ENCODE peak calls at places on chromosomes 1 and 21, in four cellular contexts. One of them, this sample, is unnamed.

GRCh38 chr1:8562222-8562621 is 244.3 kb downstream of the SLC45A1 start:
- DNase-seq in adrenal gland: no peak
- DNase-seq in RWPE2: no peak
- DNase-seq in astrocyte of the spinal cord: no peak
- DNase-seq in this sample: no peak

GRCh38 chr1:230544758-230545157 is 97.5 kb upstream of the COG2 start:
- DNase-seq in adrenal gland: no peak
- DNase-seq in astrocyte of the spinal cord: no peak
- DNase-seq in RWPE2: no peak
- DNase-seq in this sample: no peak

GRCh38 chr1:112998592-112999235 is 42.7 kb upstream of the SLC16A1 start:
- DNase-seq in adrenal gland: peak; percentile 56
- DNase-seq in astrocyte of the spinal cord: peak; percentile 84
- DNase-seq in RWPE2: no peak
- DNase-seq in this sample: peak; percentile 94

GRCh38 chr1:243734311-243734700 is 115.7 kb downstream of the AKT3 start:
- DNase-seq in RWPE2: no peak
- DNase-seq in adrenal gland: no peak
- DNase-seq in astrocyte of the spinal cord: no peak
- DNase-seq in this sample: peak; percentile 32

GRCh38 chr21:45954271-45954670 is 27.3 kb upstream of the COL6A1 start:
- DNase-seq in adrenal gland: no peak
- DNase-seq in RWPE2: no peak
- DNase-seq in astrocyte of the spinal cord: no peak
- DNase-seq in this sample: peak; percentile 82

GRCh38 chr1:77668924-77669449 is 13.5 kb downstream of the ZZZ3 start:
- DNase-seq in astrocyte of the spinal cord: no peak
- DNase-seq in RWPE2: no peak
- DNase-seq in adrenal gland: no peak
- DNase-seq in this sample: no peak

GRCh38 chr1:41015894-41016470 is 5.5 kb downstream of the SLFNL1 start:
- DNase-seq in RWPE2: no peak
- DNase-seq in astrocyte of the spinal cord: no peak
- DNase-seq in adrenal gland: no peak
- DNase-seq in this sample: no peak

GRCh38 chr1:223716302-223716862 is 4.0 kb downstream of the CAPN2 start:
- DNase-seq in RWPE2: no peak
- DNase-seq in adrenal gland: no peak
- DNase-seq in astrocyte of the spinal cord: no peak
- DNase-seq in this sample: peak; percentile 86

GRCh38 chr1:2972011-2972878 is 49.0 kb upstream of the ACTRT2 start:
- DNase-seq in RWPE2: peak; percentile 49
- DNase-seq in astrocyte of the spinal cord: no peak
- DNase-seq in adrenal gland: no peak
- DNase-seq in this sample: no peak

GRCh38 chr1:54854376-54855020 is 32.5 kb downstream of the DHCR24 start:
- DNase-seq in astrocyte of the spinal cord: no peak
- DNase-seq in adrenal gland: no peak
- DNase-seq in RWPE2: no peak
- DNase-seq in this sample: peak; percentile 65

GRCh38 chr1:190084552-190084951 is 393.1 kb downstream of the BRINP3 start:
- DNase-seq in astrocyte of the spinal cord: no peak
- DNase-seq in RWPE2: no peak
- DNase-seq in adrenal gland: no peak
- DNase-seq in this sample: no peak

GRCh38 chr21:36350282-36350910 is 30.4 kb downstream of the MORC3 start:
- DNase-seq in RWPE2: no peak
- DNase-seq in adrenal gland: peak; percentile 29
- DNase-seq in astrocyte of the spinal cord: peak; percentile 67
- DNase-seq in this sample: peak; percentile 63

GRCh38 chr1:214422137-214422671 is 129.2 kb downstream of the PTPN14 start:
- DNase-seq in astrocyte of the spinal cord: peak; percentile 77
- DNase-seq in adrenal gland: peak; percentile 24
- DNase-seq in RWPE2: peak; percentile 47
- DNase-seq in this sample: peak; percentile 48

GRCh38 chr1:36208978-36209708 is 15.1 kb upstream of the THRAP3 start:
- DNase-seq in RWPE2: no peak
- DNase-seq in astrocyte of the spinal cord: no peak
- DNase-seq in adrenal gland: peak; percentile 26
- DNase-seq in this sample: peak; percentile 56

GRCh38 chr1:16617101-16617727 is 3.9 kb upstream of the NBPF1 start:
- DNase-seq in astrocyte of the spinal cord: no peak
- DNase-seq in adrenal gland: no peak
- DNase-seq in RWPE2: peak; percentile 74
- DNase-seq in this sample: no peak

GRCh38 chr1:248704556-248704955 is 2.0 kb upstream of the OR14I1 start:
- DNase-seq in astrocyte of the spinal cord: no peak
- DNase-seq in adrenal gland: no peak
- DNase-seq in RWPE2: no peak
- DNase-seq in this sample: no peak

GRCh38 chr21:34948157-34948556 is 100.9 kb downstream of the RUNX1 start:
- DNase-seq in RWPE2: no peak
- DNase-seq in adrenal gland: no peak
- DNase-seq in astrocyte of the spinal cord: no peak
- DNase-seq in this sample: no peak
- TF ChIP-seq CTCF in RWPE2: no peak
- TF ChIP-seq CTCF in adrenal gland: no peak
- TF ChIP-seq CTCF in astrocyte of the spinal cord: no peak
- TF ChIP-seq CTCF in this sample: no peak

GRCh38 chr1:69518991-69519390 is 48.7 kb upstream of the LRRC7 start:
- DNase-seq in astrocyte of the spinal cord: no peak
- DNase-seq in RWPE2: no peak
- DNase-seq in adrenal gland: no peak
- DNase-seq in this sample: peak; percentile 29

GRCh38 chr1:69523032-69523431 is 44.7 kb upstream of the LRRC7 start:
- DNase-seq in astrocyte of the spinal cord: peak; percentile 89
- DNase-seq in adrenal gland: no peak
- DNase-seq in RWPE2: no peak
- DNase-seq in this sample: peak; percentile 88

GRCh38 chr1:69520326-69520725 is 47.4 kb upstream of the LRRC7 start:
- DNase-seq in RWPE2: no peak
- DNase-seq in adrenal gland: no peak
- DNase-seq in astrocyte of the spinal cord: no peak
- DNase-seq in this sample: no peak

GRCh38 chr1:69524010-69524409 is 43.7 kb upstream of the LRRC7 start:
- DNase-seq in astrocyte of the spinal cord: peak; percentile 64
- DNase-seq in RWPE2: no peak
- DNase-seq in adrenal gland: no peak
- DNase-seq in this sample: peak; percentile 72
- H3K4me3 ChIP-seq in astrocyte of the spinal cord: no peak overlapping the region
- H3K4me3 ChIP-seq in RWPE2: no peak overlapping the region
- H3K4me3 ChIP-seq in adrenal gland: no peak overlapping the region
- H3K4me3 ChIP-seq in this sample: no peak overlapping the region

GRCh38 chr1:200535605-200536004 is 84.9 kb downstream of the KIF14 start:
- DNase-seq in astrocyte of the spinal cord: no peak
- DNase-seq in RWPE2: no peak
- DNase-seq in adrenal gland: peak; percentile 14
- DNase-seq in this sample: no peak
- TF ChIP-seq CTCF in astrocyte of the spinal cord: peak; percentile 19
- TF ChIP-seq CTCF in RWPE2: peak; percentile 64
- TF ChIP-seq CTCF in adrenal gland: no peak
- TF ChIP-seq CTCF in this sample: peak; percentile 5

GRCh38 chr1:168472244-168472643 is 71.6 kb downstream of the XCL2 start:
- DNase-seq in adrenal gland: peak; percentile 24
- DNase-seq in RWPE2: no peak
- DNase-seq in astrocyte of the spinal cord: no peak
- DNase-seq in this sample: no peak

GRCh38 chr1:168473164-168473563 is 70.6 kb downstream of the XCL2 start:
- DNase-seq in RWPE2: no peak
- DNase-seq in adrenal gland: no peak
- DNase-seq in astrocyte of the spinal cord: no peak
- DNase-seq in this sample: no peak

GRCh38 chr1:168468822-168469221 is 75.0 kb downstream of the XCL2 start:
- DNase-seq in RWPE2: no peak
- DNase-seq in adrenal gland: no peak
- DNase-seq in astrocyte of the spinal cord: no peak
- DNase-seq in this sample: no peak

GRCh38 chr1:168469690-168470089 is 74.1 kb downstream of the XCL2 start:
- DNase-seq in RWPE2: no peak
- DNase-seq in adrenal gland: peak; percentile 93
- DNase-seq in astrocyte of the spinal cord: peak; percentile 87
- DNase-seq in this sample: peak; percentile 98

DNA sequence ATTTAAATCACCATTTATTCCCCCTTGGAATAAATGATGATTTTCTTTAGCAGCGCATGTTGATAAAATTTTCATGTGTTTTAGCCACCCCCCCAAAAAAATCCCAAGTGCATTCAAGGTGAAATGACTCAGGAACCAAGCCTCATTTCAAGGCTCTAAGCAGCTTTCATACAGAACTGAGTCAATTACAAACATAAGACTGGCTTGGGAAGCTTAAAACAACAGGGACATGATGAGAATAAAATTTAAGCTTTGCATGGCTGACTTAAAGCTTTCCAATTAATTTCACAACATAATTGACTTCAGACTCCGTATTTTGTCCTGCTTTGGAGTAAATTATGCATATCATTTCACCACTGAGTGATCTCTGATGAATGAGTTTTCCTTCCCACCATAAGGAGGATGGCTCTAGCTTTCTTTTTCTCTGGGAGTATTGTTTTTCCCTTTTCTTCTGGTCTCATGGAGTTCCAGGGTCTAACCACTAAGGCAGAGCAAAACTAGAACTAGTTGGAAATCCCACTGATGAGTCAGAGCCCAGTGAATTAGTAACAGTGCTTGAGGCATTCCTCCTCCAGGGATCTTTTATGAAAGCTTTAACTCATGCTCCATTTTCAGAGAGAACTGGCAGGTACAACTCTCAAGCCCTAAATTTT is 72.8 kb downstream of the XCL2 start:
- DNase-seq in astrocyte of the spinal cord: peak; percentile 94
- DNase-seq in RWPE2: no peak
- DNase-seq in adrenal gland: peak; percentile 26
- DNase-seq in this sample: peak; percentile 95
- H3K4me3 ChIP-seq in astrocyte of the spinal cord: no peak overlapping the region
- H3K4me3 ChIP-seq in RWPE2: no peak overlapping the region
- H3K4me3 ChIP-seq in adrenal gland: no peak overlapping the region
- H3K4me3 ChIP-seq in this sample: no peak overlapping the region

DNA sequence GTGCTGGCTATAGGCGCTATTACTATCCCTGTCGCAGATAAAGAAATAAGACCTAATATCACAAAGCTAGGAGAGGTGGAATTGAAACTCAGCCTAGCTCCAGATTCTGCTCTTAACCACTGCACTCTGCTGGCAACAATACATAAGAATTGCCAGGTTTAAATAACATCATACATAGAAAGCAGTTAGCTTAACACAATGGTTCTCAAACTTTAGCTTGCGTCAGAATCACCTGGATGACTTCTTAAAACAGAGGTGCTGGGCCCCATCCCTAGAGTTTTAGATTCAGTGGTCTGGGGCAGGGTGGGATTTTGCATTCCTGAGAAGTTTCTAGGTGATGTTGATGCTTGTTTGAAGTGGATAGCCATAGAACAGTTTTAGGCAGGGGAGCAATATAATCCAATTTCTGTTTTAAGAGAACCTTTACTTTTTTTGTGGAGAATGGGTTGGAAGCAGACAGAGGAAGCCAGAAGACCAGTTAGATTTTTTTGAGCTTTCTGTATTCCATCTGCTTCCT is 1.1 kb upstream of the POMGNT1 start:
- DNase-seq in adrenal gland: no peak
- DNase-seq in astrocyte of the spinal cord: no peak
- DNase-seq in RWPE2: no peak
- DNase-seq in this sample: no peak
- TF ChIP-seq CTCF in adrenal gland: no peak
- TF ChIP-seq CTCF in astrocyte of the spinal cord: no peak
- TF ChIP-seq CTCF in RWPE2: no peak
- TF ChIP-seq CTCF in this sample: no peak

DNA sequence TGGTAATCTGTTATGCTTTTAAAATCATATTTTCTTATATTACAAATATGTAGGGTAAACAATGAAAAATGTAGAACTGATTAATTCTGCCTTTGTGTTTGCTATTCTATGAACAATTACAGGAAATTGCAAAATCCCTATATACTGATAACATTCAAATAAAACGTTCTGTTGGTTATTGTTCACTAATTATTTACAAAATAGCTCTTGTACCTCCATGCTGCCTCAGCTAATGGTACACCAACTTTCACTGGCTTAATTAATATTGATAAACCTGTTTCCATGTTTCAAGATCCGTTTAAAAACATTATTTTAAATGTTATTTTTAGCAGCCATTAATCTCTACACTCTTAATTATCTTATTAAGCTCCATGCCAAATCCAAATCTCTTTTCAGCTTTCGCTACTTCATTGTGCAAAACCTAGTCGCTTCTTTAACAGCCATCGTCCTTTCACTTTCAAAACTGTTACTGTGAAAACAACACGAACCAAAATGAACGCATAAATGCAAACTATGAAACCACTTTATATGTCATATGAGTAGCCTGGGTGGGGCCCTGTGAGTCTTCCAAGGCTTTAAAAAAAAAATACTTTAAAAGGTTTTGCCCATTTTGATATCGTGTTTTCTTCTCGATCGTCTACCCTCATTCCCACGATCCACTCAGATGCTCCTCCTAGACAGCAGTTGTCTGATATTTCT is 807.0 kb downstream of the USP25 start:
- DNase-seq in RWPE2: no peak
- DNase-seq in adrenal gland: no peak
- DNase-seq in astrocyte of the spinal cord: peak; percentile 68
- DNase-seq in this sample: peak; percentile 17
- H3K4me3 ChIP-seq in RWPE2: peak overlapping the region; percentile 36
- H3K4me3 ChIP-seq in adrenal gland: no peak overlapping the region
- H3K4me3 ChIP-seq in astrocyte of the spinal cord: peak overlapping the region; percentile 53
- H3K4me3 ChIP-seq in this sample: peak overlapping the region; percentile 50

GRCh38 chr1:67766117-67766978 is 66.9 kb downstream of the GNG12 start:
- DNase-seq in adrenal gland: peak; percentile 88
- DNase-seq in astrocyte of the spinal cord: peak; percentile 88
- DNase-seq in RWPE2: no peak
- DNase-seq in this sample: peak; percentile 82
- TF ChIP-seq CTCF in adrenal gland: peak; percentile 81
- TF ChIP-seq CTCF in astrocyte of the spinal cord: peak; percentile 69
- TF ChIP-seq CTCF in RWPE2: peak; percentile 86
- TF ChIP-seq CTCF in this sample: peak; percentile 72

This sample was measured in AG10803.